ENCODE peak calls at places on chromosomes 2 and 18, in four cellular contexts. C is breast epithelium, B is BJ, R is NCI-H460. D is an unnamed sample.

GRCh38 chr18:9771977-9772660 is 64.0 kb downstream of the RAB31 start:
- DNase-seq in R (no peak), B (no peak), C (no peak), D (no peak)

GRCh38 chr2:101466426-101466825 is 8.5 kb downstream of the RFX8 start:
- DNase-seq in C (no peak), R (no peak), B (no peak), D (peak; percentile 40)

GRCh38 chr18:22282311-22283235 is 113.2 kb downstream of the GATA6 start:
- DNase-seq in B (peak; percentile 13), C (no peak), R (peak; percentile 51), D (no peak)

GRCh38 chr18:31626409-31626808 is 34.7 kb downstream of the TTR start:
- DNase-seq in R (no peak), B (no peak), C (no peak), D (no peak)

GRCh38 chr2:27016801-27017325 is 15.9 kb upstream of the TMEM214 start:
- DNase-seq in B (no peak), C (no peak), R (peak; percentile 78), D (no peak)

GRCh38 chr2:135132314-135132713 is 80.2 kb downstream of the RAB3GAP1 start:
- DNase-seq in B (peak; percentile 24), R (no peak), C (no peak), D (no peak)

GRCh38 chr2:199195893-199196502 is 261.7 kb downstream of the SATB2 start:
- DNase-seq in R (no peak), C (no peak), B (no peak), D (no peak)

GRCh38 chr2:133400411-133400810 is 167.9 kb downstream of the NCKAP5 start:
- DNase-seq in B (no peak), C (no peak), R (no peak), D (no peak)

GRCh38 chr2:197215988-197216979 is 94.3 kb downstream of the ANKRD44 start:
- DNase-seq in C (no peak), R (no peak), B (no peak), D (no peak)

D was measured in left lung.